ENCODE peak calls at places on chromosomes 12 and 14, in six cellular contexts. B is T-helper 2 cell, F is astrocyte of the hippocampus, D is H4, G is iris pigment epithelial cell, C is HuH-7. X is an unnamed sample.

GRCh38 chr14:65549429-65549828 is 136.9 kb downstream of the FUT8 start:
- DNase-seq in B (no peak), F (no peak), D (no peak), G (no peak), C (no peak), X (no peak)

GRCh38 chr12:16604853-16605252 is 1.1 kb downstream of the LMO3 start:
- DNase-seq in B (no peak), F (no peak), D (no peak), G (no peak), C (no peak), X (no peak)

GRCh38 chr12:77608157-77608755 is 222.4 kb upstream of the NAV3 start:
- DNase-seq in B (no peak), F (no peak), D (no peak), G (no peak), C (no peak), X (no peak)

GRCh38 chr12:84131076-84131475 is 781.5 kb downstream of the SLC6A15 start:
- DNase-seq in B (no peak), F (no peak), D (no peak), G (peak; percentile 91), C (no peak), X (no peak)

GRCh38 chr14:25350802-25351201 is 300.9 kb upstream of the STXBP6 start:
- DNase-seq in B (no peak), F (no peak), D (no peak), G (no peak), C (no peak), X (no peak)

GRCh38 chr14:100747021-100747586 is 20.4 kb downstream of the DLK1 start:
- DNase-seq in B (no peak), F (peak; percentile 90), D (peak; percentile 73), G (peak; percentile 97), C (no peak), X (peak; percentile 90)

GRCh38 chr12:873954-874353 is 75.5 kb downstream of the RAD52 start:
- DNase-seq in B (no peak), F (peak; percentile 5), D (no peak), G (peak; percentile 50), C (no peak), X (no peak)

GRCh38 chr14:72617391-72618011 is 276.4 kb downstream of the DPF3 start:
- DNase-seq in B (no peak), F (peak; percentile 92), D (no peak), G (peak; percentile 52), C (no peak), X (no peak)

GRCh38 chr12:52506858-52507715 is 13.1 kb downstream of the KRT5 start:
- DNase-seq in B (no peak), F (peak; percentile 89), D (peak; percentile 67), G (peak; percentile 84), C (peak; percentile 46), X (no peak)

GRCh38 chr12:613996-614726 is 49.1 kb downstream of the NINJ2 start:
- DNase-seq in B (no peak), F (peak; percentile 51), D (no peak), G (no peak), C (no peak), X (no peak)

GRCh38 chr12:117818400-117818799 is 150.4 kb downstream of the KSR2 start:
- DNase-seq in B (no peak), F (no peak), D (no peak), G (no peak), C (no peak), X (no peak)

GRCh38 chr12:112577473-112578334 is 159.0 kb downstream of the PTPN11 start:
- DNase-seq in B (no peak), F (no peak), D (no peak), G (no peak), C (no peak), X (no peak)

GRCh38 chr14:102517412-102518062 is 8.0 kb upstream of the ANKRD9 start:
- DNase-seq in B (no peak), F (peak; percentile 37), D (no peak), G (no peak), C (peak; percentile 59), X (peak; percentile 68)

X was measured in RWPE2.